ENCODE peak calls at places on chromosomes 6 and 20, in five cellular contexts. A is NCI-H2171 treated with DMSO at 0.1 percent for 48 hours, I is fibroblast of lung, D is astrocyte of the spinal cord, Z is AG08396. E is an unnamed sample.

GRCh38 chr20:60482609-60483008 is 524.4 kb downstream of the CDH26 start:
- DNase-seq in A (no peak), I (no peak), D (no peak), Z (no peak), E (no peak)

GRCh38 chr20:38791291-38791690 is 14.2 kb upstream of the PPP1R16B start:
- DNase-seq in A (no peak), I (no peak), D (no peak), Z (no peak), E (no peak)

GRCh38 chr20:64223526-64224067 is 32.0 kb upstream of the PCMTD2 start:
- DNase-seq in A (no peak), I (peak), D (peak), Z (no peak), E (peak)

GRCh38 chr6:149076355-149076734 is 241.2 kb upstream of the TAB2 start:
- DNase-seq in A (no peak), I (no peak), D (no peak), Z (no peak), E (no peak)

GRCh38 chr6:71395731-71396409 is 107.3 kb downstream of the OGFRL1 start:
- DNase-seq in A (no peak), I (no peak), D (no peak), Z (no peak), E (peak)

GRCh38 chr20:35215066-35215956 is 11.2 kb upstream of the MMP24 start:
- DNase-seq in A (no peak), I (peak), D (peak), Z (no peak), E (peak)

GRCh38 chr20:38894091-38894847 is 31.9 kb upstream of the FAM83D start:
- DNase-seq in A (peak), I (peak), D (no peak), Z (no peak), E (no peak)

GRCh38 chr20:34706022-34706875 is 2.1 kb downstream of the TP53INP2 start:
- DNase-seq in A (no peak), I (no peak), D (no peak), Z (no peak), E (no peak)

E was measured in kidney glomerular epithelial cell.